ENCODE peak calls at places on chromosomes 6 and 20, in nine cellular contexts. K is CD4-positive, alpha-beta T cell; H is bronchial epithelial cell; X is left ventricle myocardium inferior; F is HL-60; Y is fibroblast of mammary gland; Z is uterus; C is fibroblast of pulmonary artery; E is astrocyte of the spinal cord. T is an unnamed sample.

GRCh38 chr6:135935951-135936601 is 84.6 kb downstream of the PDE7B start:
- DNase-seq in E (peak), C (peak), Y (peak), K (no peak), X (no peak), H (peak), F (no peak), Z (no peak), T (no peak)

GRCh38 chr20:39398656-39399055 is 436.5 kb downstream of the DHX35 start:
- DNase-seq in X (no peak), F (no peak), Y (no peak), C (no peak), K (no peak), E (no peak), Z (no peak), H (no peak), T (no peak)

GRCh38 chr6:165469483-165469882 is 160.1 kb upstream of the C6orf118 start:
- DNase-seq in K (no peak), H (no peak), X (no peak), E (no peak), F (no peak), C (no peak), Y (no peak), Z (no peak), T (no peak)

GRCh38 chr6:168713839-168714238 is 272.9 kb downstream of the SMOC2 start:
- DNase-seq in Y (peak), E (no peak), K (no peak), F (no peak), H (no peak), Z (no peak), C (no peak), X (no peak), T (no peak)

GRCh38 chr6:153790048-153790447 is 249.0 kb upstream of the OPRM1 start:
- DNase-seq in K (no peak), H (peak), C (peak), F (no peak), E (peak), Y (peak), X (no peak), Z (no peak), T (peak)

GRCh38 chr6:79005024-79005423 is 73.0 kb downstream of the PHIP start:
- DNase-seq in C (no peak), E (no peak), Y (no peak), F (no peak), X (no peak), H (peak), Z (no peak), K (no peak), T (no peak)

GRCh38 chr6:92292067-92292466 is 1127.3 kb downstream of the EPHA7 start:
- DNase-seq in Z (no peak), E (no peak), K (no peak), Y (no peak), X (no peak), H (no peak), C (no peak), F (no peak), T (no peak)

GRCh38 chr20:20699144-20699543 is 13.3 kb downstream of the RALGAPA2 start:
- DNase-seq in F (no peak), K (no peak), E (peak), Z (no peak), X (no peak), H (peak), C (no peak), Y (no peak), T (no peak)

GRCh38 chr20:25248501-25249172 is 752 bp downstream of the PYGB start:
- DNase-seq in H (no peak), E (peak), K (no peak), C (peak), X (peak), Y (peak), Z (no peak), F (peak), T (no peak)

GRCh38 chr20:57612916-57613315 is 7.3 kb downstream of the ZBP1 start:
- DNase-seq in K (no peak), F (no peak), E (no peak), H (no peak), Y (no peak), C (no peak), Z (no peak), X (no peak), T (no peak)

GRCh38 chr20:47740225-47741184 is 44.8 kb downstream of the SULF2 start:
- DNase-seq in Y (no peak), Z (no peak), F (no peak), H (no peak), E (no peak), C (peak), K (no peak), X (peak), T (no peak)

GRCh38 chr6:145315982-145316600 is 419.2 kb downstream of the EPM2A start:
- DNase-seq in K (no peak), Z (no peak), F (no peak), E (no peak), Y (no peak), C (no peak), H (peak), X (no peak), T (no peak)

GRCh38 chr6:112694986-112695385 is 347.9 kb downstream of the RFPL4B start:
- DNase-seq in H (no peak), E (no peak), X (no peak), Z (no peak), C (no peak), K (no peak), Y (no peak), F (no peak), T (no peak)

GRCh38 chr20:10536531-10536930 is 101.4 kb downstream of the SLX4IP start:
- DNase-seq in Y (peak), F (peak), X (no peak), E (peak), K (peak), Z (no peak), C (peak), H (peak), T (no peak)

GRCh38 chr6:11318835-11319813 is 86.7 kb upstream of the NEDD9 start:
- DNase-seq in K (no peak), C (no peak), E (peak), Z (no peak), X (no peak), H (no peak), F (no peak), Y (peak), T (no peak)

GRCh38 chr6:86148586-86148985 is 505.9 kb upstream of the SYNCRIP start:
- DNase-seq in F (no peak), Z (no peak), K (no peak), Y (no peak), C (no peak), X (no peak), H (no peak), E (no peak), T (no peak)

GRCh38 chr20:40640667-40641066 is 48.4 kb downstream of the MAFB start:
- DNase-seq in K (no peak), X (no peak), Z (no peak), C (no peak), E (no peak), H (no peak), Y (no peak), F (no peak), T (no peak)

GRCh38 chr20:61460261-61461047 is 208.4 kb downstream of the CDH4 start:
- DNase-seq in E (no peak), F (no peak), C (no peak), K (no peak), H (no peak), Y (no peak), X (no peak), Z (no peak), T (no peak)

GRCh38 chr20:34065260-34065659 is 46.8 kb downstream of the EIF2S2 start:
- DNase-seq in F (no peak), Y (peak), C (peak), Z (peak), E (peak), X (no peak), H (peak), K (no peak), T (peak)

GRCh38 chr6:52227495-52227894 is 16.8 kb downstream of the IL17F start:
- DNase-seq in Y (peak), K (no peak), Z (no peak), C (no peak), F (no peak), E (no peak), H (no peak), X (no peak), T (no peak)

GRCh38 chr6:116327803-116328527 is 42.8 kb upstream of the DSE start:
- DNase-seq in Z (no peak), Y (no peak), H (no peak), X (no peak), F (no peak), K (no peak), C (no peak), E (peak), T (peak)

GRCh38 chr6:150549007-150549406 is 50.7 kb upstream of the PLEKHG1 start:
- DNase-seq in Y (no peak), F (no peak), K (no peak), X (no peak), H (no peak), C (no peak), Z (no peak), E (no peak), T (no peak)
- TF ChIP-seq CTCF in Y (no peak), F (no peak), K (no peak), X (no peak), H (no peak), C (no peak), Z (no peak), E (no peak), T (no peak)

GRCh38 chr6:155402656-155403304 is 52.9 kb downstream of the NOX3 start:
- DNase-seq in C (no peak), H (no peak), E (no peak), F (no peak), X (no peak), Z (no peak), K (no peak), Y (no peak), T (no peak)

GRCh38 chr6:155408981-155409380 is 46.7 kb downstream of the NOX3 start:
- DNase-seq in E (no peak), F (no peak), X (no peak), K (no peak), H (no peak), Y (no peak), C (no peak), Z (no peak), T (no peak)

GRCh38 chr6:155408231-155408630 is 47.4 kb downstream of the NOX3 start:
- DNase-seq in X (no peak), Y (no peak), E (no peak), Z (no peak), K (no peak), F (no peak), C (no peak), H (no peak), T (no peak)

GRCh38 chr6:155404937-155405336 is 50.7 kb downstream of the NOX3 start:
- DNase-seq in K (no peak), F (no peak), X (no peak), E (no peak), Z (no peak), H (no peak), C (no peak), Y (no peak), T (peak)

GRCh38 chr6:155406801-155407200 is 48.8 kb downstream of the NOX3 start:
- DNase-seq in X (no peak), Z (no peak), C (no peak), K (no peak), F (no peak), H (no peak), Y (no peak), E (no peak), T (no peak)
- TF ChIP-seq CTCF in X (no peak), Z (no peak), C (no peak), K (no peak), F (no peak), H (no peak), Y (no peak), E (no peak), T (no peak)

DNA sequence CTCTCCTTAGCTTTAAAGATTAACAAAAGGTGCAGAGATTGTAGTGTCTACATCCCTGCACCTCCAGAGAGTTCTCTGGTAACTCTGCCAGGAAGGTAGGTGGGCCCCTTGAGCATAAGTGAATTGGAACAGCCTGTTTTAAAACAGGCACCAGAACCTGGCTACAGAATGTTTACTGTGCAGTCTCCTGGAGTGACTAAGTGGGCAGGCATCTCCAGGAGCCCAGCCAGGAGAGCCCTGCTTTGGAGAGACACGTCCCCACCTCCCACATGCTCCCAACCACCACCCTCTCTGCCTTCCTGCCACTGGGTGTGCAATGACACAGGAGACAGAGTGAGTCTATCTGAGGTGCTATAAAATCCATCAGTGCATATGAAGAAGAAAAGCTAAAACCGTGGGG is 110.3 kb upstream of the EYA4 start:
- DNase-seq in F (no peak), K (no peak), E (peak), Y (peak), C (peak), X (peak), Z (peak), H (peak), T (peak)
- TF ChIP-seq CTCF in F (no peak), K (no peak), E (no peak), Y (no peak), C (no peak), X (peak), Z (no peak), H (peak), T (no peak)

GRCh38 chr6:33958208-33958862 is 154.5 kb upstream of the MLN start:
- DNase-seq in K (no peak), X (no peak), Y (peak), Z (no peak), H (no peak), C (no peak), E (no peak), F (no peak), T (no peak)
- TF ChIP-seq CTCF in K (peak), X (no peak), Y (peak), Z (no peak), H (peak), C (peak), E (peak), F (no peak), T (no peak)

GRCh38 chr20:50085481-50086365 is 27.2 kb downstream of the UBE2V1 start:
- DNase-seq in Y (peak), C (peak), E (peak), Z (peak), X (no peak), K (peak), F (peak), H (peak), T (peak)
- TF ChIP-seq CTCF in Y (peak), C (peak), E (peak), Z (peak), X (peak), K (peak), F (peak), H (peak), T (peak)

GRCh38 chr6:33407132-33407718 is 3.6 kb upstream of the PHF1 start:
- DNase-seq in Y (peak), C (peak), E (peak), F (peak), H (peak), Z (no peak), K (no peak), X (no peak), T (peak)
- TF ChIP-seq CTCF in Y (peak), C (peak), E (no peak), F (no peak), H (peak), Z (peak), K (no peak), X (peak), T (peak)

GRCh38 chr6:77834591-77834996 is 181.8 kb downstream of the MEI4 start:
- DNase-seq in Y (no peak), C (no peak), Z (no peak), K (no peak), X (no peak), H (no peak), F (no peak), E (no peak), T (no peak)

GRCh38 chr6:77837034-77837784 is 184.4 kb downstream of the MEI4 start:
- DNase-seq in C (no peak), X (no peak), Z (no peak), H (no peak), Y (no peak), F (no peak), K (no peak), E (no peak), T (no peak)

GRCh38 chr6:77844822-77845221 is 192.0 kb downstream of the MEI4 start:
- DNase-seq in K (no peak), Z (no peak), X (no peak), E (no peak), C (no peak), Y (no peak), F (no peak), H (no peak), T (no peak)

DNA sequence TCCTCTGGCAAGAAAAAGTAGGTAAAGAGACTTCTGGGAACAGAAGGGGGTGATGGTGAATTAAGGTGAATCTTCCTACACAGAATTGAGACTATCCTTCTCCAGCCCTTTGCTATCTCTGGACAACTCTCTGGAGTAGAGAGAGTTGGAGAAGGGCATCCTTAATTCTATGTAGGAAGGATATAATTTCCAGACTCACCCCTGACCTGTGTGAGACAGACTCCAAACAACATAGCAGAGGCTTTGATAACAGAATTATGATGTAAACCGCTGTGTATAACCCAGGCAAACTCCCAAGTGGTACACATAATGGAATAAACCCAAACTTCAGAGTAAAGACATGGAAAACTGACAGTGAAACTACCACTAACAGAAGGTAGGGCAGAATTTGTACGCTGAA is 186.5 kb downstream of the MEI4 start:
- DNase-seq in F (no peak), Y (no peak), Z (no peak), C (no peak), H (no peak), K (no peak), E (no peak), X (no peak), T (no peak)
- TF ChIP-seq CTCF in F (no peak), Y (no peak), Z (no peak), C (no peak), H (no peak), K (no peak), E (no peak), X (no peak), T (no peak)